ENCODE peak calls at places on chromosomes 16 and 17, in seven cellular contexts. One of them, this sample, is unnamed.

GRCh38 chr16:49441366-49441780 is 67.8 kb downstream of the C16orf78 start:
- DNase-seq in H9: peak
- DNase-seq in IMR-90: no peak
- DNase-seq in H1: no peak
- DNase-seq in trophoblast cell: no peak
- DNase-seq in neuronal stem cell: no peak
- DNase-seq in mesenchymal stem cell: no peak
- DNase-seq in this sample: peak

GRCh38 chr17:72790194-72790593 is 302.3 kb downstream of the SLC39A11 start:
- DNase-seq in H1: no peak
- DNase-seq in neuronal stem cell: no peak
- DNase-seq in trophoblast cell: no peak
- DNase-seq in IMR-90: no peak
- DNase-seq in mesenchymal stem cell: no peak
- DNase-seq in H9: no peak
- DNase-seq in this sample: no peak

GRCh38 chr17:30526401-30526800 is 49.2 kb downstream of the GOSR1 start:
- DNase-seq in neuronal stem cell: no peak
- DNase-seq in H9: no peak
- DNase-seq in H1: no peak
- DNase-seq in mesenchymal stem cell: no peak
- DNase-seq in IMR-90: no peak
- DNase-seq in trophoblast cell: no peak
- DNase-seq in this sample: no peak

GRCh38 chr17:67364847-67365761 is 1.3 kb downstream of the PSMD12 start:
- DNase-seq in H1: no peak
- DNase-seq in mesenchymal stem cell: no peak
- DNase-seq in neuronal stem cell: no peak
- DNase-seq in H9: no peak
- DNase-seq in IMR-90: no peak
- DNase-seq in trophoblast cell: no peak
- DNase-seq in this sample: no peak

GRCh38 chr17:78804777-78805176 is 22.7 kb upstream of the CYTH1 start:
- DNase-seq in IMR-90: no peak
- DNase-seq in mesenchymal stem cell: no peak
- DNase-seq in trophoblast cell: no peak
- DNase-seq in neuronal stem cell: no peak
- DNase-seq in H1: no peak
- DNase-seq in H9: no peak
- DNase-seq in this sample: no peak

GRCh38 chr16:87278191-87279093 is 38.8 kb downstream of the C16orf95 start:
- DNase-seq in neuronal stem cell: peak
- DNase-seq in H9: peak
- DNase-seq in IMR-90: peak
- DNase-seq in mesenchymal stem cell: peak
- DNase-seq in H1: peak
- DNase-seq in trophoblast cell: peak
- DNase-seq in this sample: peak

GRCh38 chr16:30844346-30844670 is 49.6 kb downstream of the BCL7C start:
- DNase-seq in neuronal stem cell: no peak
- DNase-seq in H9: no peak
- DNase-seq in H1: no peak
- DNase-seq in trophoblast cell: no peak
- DNase-seq in IMR-90: no peak
- DNase-seq in mesenchymal stem cell: no peak
- DNase-seq in this sample: no peak

GRCh38 chr16:12551946-12552345 is 251.7 kb downstream of the CPPED1 start:
- DNase-seq in trophoblast cell: peak
- DNase-seq in neuronal stem cell: peak
- DNase-seq in H1: no peak
- DNase-seq in mesenchymal stem cell: no peak
- DNase-seq in IMR-90: peak
- DNase-seq in H9: no peak
- DNase-seq in this sample: peak

GRCh38 chr16:9447195-9447551 is 355.7 kb downstream of the HAPSTR1 start:
- DNase-seq in trophoblast cell: no peak
- DNase-seq in IMR-90: no peak
- DNase-seq in neuronal stem cell: no peak
- DNase-seq in mesenchymal stem cell: no peak
- DNase-seq in H9: no peak
- DNase-seq in H1: no peak
- DNase-seq in this sample: no peak

GRCh38 chr16:19884611-19885455 is at the start of gene GPRC5B:
- DNase-seq in IMR-90: peak
- DNase-seq in mesenchymal stem cell: peak
- DNase-seq in neuronal stem cell: no peak
- DNase-seq in H1: no peak
- DNase-seq in H9: peak
- DNase-seq in trophoblast cell: peak
- DNase-seq in this sample: peak

GRCh38 chr17:48611681-48612455 is 1.1 kb upstream of the HOXB7 start:
- DNase-seq in mesenchymal stem cell: peak
- DNase-seq in neuronal stem cell: no peak
- DNase-seq in H1: no peak
- DNase-seq in H9: peak
- DNase-seq in trophoblast cell: no peak
- DNase-seq in IMR-90: no peak
- DNase-seq in this sample: no peak

GRCh38 chr17:33696102-33696501 is 403.0 kb upstream of the ASIC2 start:
- DNase-seq in mesenchymal stem cell: no peak
- DNase-seq in trophoblast cell: peak
- DNase-seq in neuronal stem cell: no peak
- DNase-seq in H9: no peak
- DNase-seq in H1: no peak
- DNase-seq in IMR-90: no peak
- DNase-seq in this sample: no peak

GRCh38 chr17:18141210-18141803 is 32.8 kb downstream of the MYO15A start:
- DNase-seq in neuronal stem cell: peak
- DNase-seq in mesenchymal stem cell: peak
- DNase-seq in trophoblast cell: peak
- DNase-seq in H9: no peak
- DNase-seq in H1: no peak
- DNase-seq in IMR-90: peak
- DNase-seq in this sample: peak

GRCh38 chr17:18039535-18040286 is 503 bp downstream of the GID4 start:
- DNase-seq in IMR-90: no peak
- DNase-seq in mesenchymal stem cell: peak
- DNase-seq in trophoblast cell: peak
- DNase-seq in H9: peak
- DNase-seq in H1: no peak
- DNase-seq in neuronal stem cell: peak
- DNase-seq in this sample: peak

GRCh38 chr16:28207425-28207824 is 4.3 kb downstream of the XPO6 start:
- DNase-seq in H9: no peak
- DNase-seq in IMR-90: peak
- DNase-seq in neuronal stem cell: no peak
- DNase-seq in trophoblast cell: no peak
- DNase-seq in mesenchymal stem cell: no peak
- DNase-seq in H1: no peak
- DNase-seq in this sample: no peak

GRCh38 chr17:51890710-51891109 is 267.8 kb downstream of the CA10 start:
- DNase-seq in neuronal stem cell: no peak
- DNase-seq in mesenchymal stem cell: no peak
- DNase-seq in trophoblast cell: no peak
- DNase-seq in H9: no peak
- DNase-seq in IMR-90: no peak
- DNase-seq in H1: no peak
- DNase-seq in this sample: no peak

GRCh38 chr17:74723891-74724290 is 11.2 kb upstream of the CD300LF start:
- DNase-seq in H9: no peak
- DNase-seq in mesenchymal stem cell: no peak
- DNase-seq in neuronal stem cell: no peak
- DNase-seq in H1: no peak
- DNase-seq in IMR-90: no peak
- DNase-seq in trophoblast cell: no peak
- DNase-seq in this sample: no peak

GRCh38 chr17:44069974-44070454 is 521 bp upstream of the G6PC3 start:
- DNase-seq in mesenchymal stem cell: peak
- DNase-seq in H1: no peak
- DNase-seq in IMR-90: no peak
- DNase-seq in H9: peak
- DNase-seq in neuronal stem cell: no peak
- DNase-seq in trophoblast cell: peak
- DNase-seq in this sample: peak

GRCh38 chr16:62977876-62978275 is 941.6 kb upstream of the CDH8 start:
- DNase-seq in H1: no peak
- DNase-seq in neuronal stem cell: no peak
- DNase-seq in trophoblast cell: no peak
- DNase-seq in IMR-90: no peak
- DNase-seq in H9: no peak
- DNase-seq in mesenchymal stem cell: no peak
- DNase-seq in this sample: no peak

GRCh38 chr17:78538033-78538776 is 39.0 kb downstream of the DNAH17 start:
- DNase-seq in mesenchymal stem cell: no peak
- DNase-seq in IMR-90: no peak
- DNase-seq in trophoblast cell: no peak
- DNase-seq in H1: no peak
- DNase-seq in neuronal stem cell: no peak
- DNase-seq in H9: no peak
- DNase-seq in this sample: peak

GRCh38 chr16:73064227-73064995 is 16.5 kb upstream of the ZFHX3 start:
- DNase-seq in neuronal stem cell: peak
- DNase-seq in H1: no peak
- DNase-seq in mesenchymal stem cell: peak
- DNase-seq in H9: peak
- DNase-seq in trophoblast cell: peak
- DNase-seq in IMR-90: peak
- DNase-seq in this sample: peak

GRCh38 chr16:56203052-56203451 is 11.8 kb downstream of the GNAO1 start:
- DNase-seq in H1: no peak
- DNase-seq in H9: peak
- DNase-seq in IMR-90: peak
- DNase-seq in neuronal stem cell: no peak
- DNase-seq in mesenchymal stem cell: peak
- DNase-seq in trophoblast cell: peak
- DNase-seq in this sample: peak

GRCh38 chr16:68737730-68738590 is 868 bp downstream of the CDH1 start:
- DNase-seq in neuronal stem cell: no peak
- DNase-seq in H9: no peak
- DNase-seq in IMR-90: no peak
- DNase-seq in trophoblast cell: peak
- DNase-seq in mesenchymal stem cell: no peak
- DNase-seq in H1: no peak
- DNase-seq in this sample: no peak

GRCh38 chr16:2472488-2472864 is 1.4 kb downstream of the NTN3 start:
- DNase-seq in H1: no peak
- DNase-seq in neuronal stem cell: no peak
- DNase-seq in H9: no peak
- DNase-seq in IMR-90: no peak
- DNase-seq in mesenchymal stem cell: no peak
- DNase-seq in trophoblast cell: no peak
- DNase-seq in this sample: no peak
- H3K23ac ChIP-seq in H1: no peak
- H3K23ac ChIP-seq in neuronal stem cell: peak
- H3K23ac ChIP-seq in H9: no peak
- H3K23ac ChIP-seq in IMR-90: no peak
- H3K23ac ChIP-seq in mesenchymal stem cell: no peak
- H3K23ac ChIP-seq in trophoblast cell: no peak
- H3K23ac ChIP-seq in this sample: no peak

GRCh38 chr17:229130-229944 is 47.9 kb upstream of the DOC2B start:
- DNase-seq in IMR-90: peak
- DNase-seq in mesenchymal stem cell: no peak
- DNase-seq in H1: no peak
- DNase-seq in trophoblast cell: no peak
- DNase-seq in neuronal stem cell: no peak
- DNase-seq in H9: no peak
- DNase-seq in this sample: no peak

GRCh38 chr17:229945-230235 is 48.4 kb upstream of the DOC2B start:
- DNase-seq in mesenchymal stem cell: no peak
- DNase-seq in H1: no peak
- DNase-seq in trophoblast cell: no peak
- DNase-seq in neuronal stem cell: no peak
- DNase-seq in H9: no peak
- DNase-seq in IMR-90: no peak
- DNase-seq in this sample: no peak

GRCh38 chr17:231966-232807 is 50.7 kb upstream of the DOC2B start:
- DNase-seq in H9: no peak
- DNase-seq in trophoblast cell: no peak
- DNase-seq in H1: no peak
- DNase-seq in neuronal stem cell: no peak
- DNase-seq in IMR-90: no peak
- DNase-seq in mesenchymal stem cell: no peak
- DNase-seq in this sample: no peak

GRCh38 chr17:231191-231965 is 49.9 kb upstream of the DOC2B start:
- DNase-seq in mesenchymal stem cell: no peak
- DNase-seq in neuronal stem cell: no peak
- DNase-seq in H1: no peak
- DNase-seq in trophoblast cell: no peak
- DNase-seq in H9: no peak
- DNase-seq in IMR-90: no peak
- DNase-seq in this sample: no peak

GRCh38 chr17:230371-230770 is 48.9 kb upstream of the DOC2B start:
- DNase-seq in IMR-90: no peak
- DNase-seq in trophoblast cell: no peak
- DNase-seq in neuronal stem cell: no peak
- DNase-seq in H1: no peak
- DNase-seq in mesenchymal stem cell: no peak
- DNase-seq in H9: no peak
- DNase-seq in this sample: no peak
- H3K23ac ChIP-seq in IMR-90: no peak
- H3K23ac ChIP-seq in trophoblast cell: no peak
- H3K23ac ChIP-seq in neuronal stem cell: no peak
- H3K23ac ChIP-seq in H1: no peak
- H3K23ac ChIP-seq in mesenchymal stem cell: no peak
- H3K23ac ChIP-seq in H9: no peak
- H3K23ac ChIP-seq in this sample: no peak

DNA sequence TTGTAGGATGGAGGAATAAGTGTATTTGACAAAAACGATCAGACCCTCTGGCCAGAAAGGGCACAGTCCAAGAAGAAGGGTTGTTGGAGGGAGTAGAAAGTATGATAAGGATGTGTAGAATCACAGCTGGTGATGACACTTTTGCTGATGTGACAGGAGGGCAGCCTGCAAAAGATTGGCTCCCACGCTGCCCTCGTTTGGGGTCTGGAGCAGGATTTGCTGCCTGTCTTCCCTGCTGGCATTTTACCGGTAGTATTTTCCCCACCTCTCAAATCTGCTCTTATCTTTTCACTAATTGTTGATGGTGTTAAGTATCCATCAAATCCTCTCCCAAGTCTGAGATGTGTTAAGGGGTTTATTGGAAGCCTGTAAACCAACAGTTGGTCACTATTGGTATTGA is 208.8 kb downstream of the CCDC182 start:
- DNase-seq in H9: no peak
- DNase-seq in neuronal stem cell: no peak
- DNase-seq in IMR-90: no peak
- DNase-seq in mesenchymal stem cell: no peak
- DNase-seq in trophoblast cell: no peak
- DNase-seq in H1: no peak
- DNase-seq in this sample: peak
- H3K23ac ChIP-seq in H9: no peak
- H3K23ac ChIP-seq in neuronal stem cell: no peak
- H3K23ac ChIP-seq in IMR-90: no peak
- H3K23ac ChIP-seq in mesenchymal stem cell: no peak
- H3K23ac ChIP-seq in trophoblast cell: no peak
- H3K23ac ChIP-seq in H1: no peak
- H3K23ac ChIP-seq in this sample: no peak

DNA sequence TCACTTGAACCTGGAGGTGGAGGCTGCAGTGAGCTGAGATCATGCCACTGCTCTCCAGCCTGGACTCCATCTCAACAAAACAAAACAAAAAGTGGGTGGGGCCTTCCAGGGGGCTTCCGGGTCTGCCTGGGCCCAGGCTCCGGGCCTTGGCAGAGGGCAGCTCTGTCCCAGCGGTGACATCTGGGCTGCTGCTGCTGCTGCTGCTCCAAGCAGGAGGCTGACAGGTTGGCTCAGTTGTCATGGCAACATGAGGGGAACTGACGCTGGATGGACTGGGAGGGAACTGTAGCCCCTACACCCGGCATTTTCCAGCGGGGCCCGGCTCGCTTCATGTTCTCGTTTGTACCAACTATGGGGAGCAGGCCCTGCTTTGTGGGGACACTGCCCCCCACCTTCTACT is 4.0 kb downstream of the BAIAP3 start:
- DNase-seq in neuronal stem cell: no peak
- DNase-seq in trophoblast cell: no peak
- DNase-seq in mesenchymal stem cell: no peak
- DNase-seq in IMR-90: no peak
- DNase-seq in H9: no peak
- DNase-seq in H1: no peak
- DNase-seq in this sample: peak
- H3K23ac ChIP-seq in neuronal stem cell: no peak
- H3K23ac ChIP-seq in trophoblast cell: no peak
- H3K23ac ChIP-seq in mesenchymal stem cell: no peak
- H3K23ac ChIP-seq in IMR-90: no peak
- H3K23ac ChIP-seq in H9: no peak
- H3K23ac ChIP-seq in H1: no peak
- H3K23ac ChIP-seq in this sample: no peak

This sample was measured in mesendoderm.